ENCODE peak calls at places on chromosomes 6 and 20, in five cellular contexts. One of them, this sample, is unnamed.

GRCh38 chr6:151408858-151409257 is 17.5 kb upstream of the ZBTB2 start:
- DNase-seq in stimulated activated CD4-positive, alpha-beta T cell treated with anti-CD3 and anti-CD28 coated beads, Interleukin-4, amount 100 ng/mL, for 24 hours: no peak
- DNase-seq in esophagus squamous epithelium: no peak
- DNase-seq in tibial nerve: no peak
- DNase-seq in head of caudate nucleus: no peak
- DNase-seq in this sample: no peak

GRCh38 chr6:84284428-84285033 is 57.1 kb upstream of the CEP162 start:
- DNase-seq in stimulated activated CD4-positive, alpha-beta T cell treated with anti-CD3 and anti-CD28 coated beads, Interleukin-4, amount 100 ng/mL, for 24 hours: no peak
- DNase-seq in esophagus squamous epithelium: no peak
- DNase-seq in tibial nerve: no peak
- DNase-seq in head of caudate nucleus: no peak
- DNase-seq in this sample: no peak

GRCh38 chr6:41730531-41731436 is 4.6 kb downstream of the TFEB start:
- DNase-seq in stimulated activated CD4-positive, alpha-beta T cell treated with anti-CD3 and anti-CD28 coated beads, Interleukin-4, amount 100 ng/mL, for 24 hours: no peak
- DNase-seq in esophagus squamous epithelium: no peak
- DNase-seq in tibial nerve: no peak
- DNase-seq in head of caudate nucleus: no peak
- DNase-seq in this sample: no peak

GRCh38 chr6:132830236-132830799 is 15.9 kb downstream of the RPS12 start:
- DNase-seq in stimulated activated CD4-positive, alpha-beta T cell treated with anti-CD3 and anti-CD28 coated beads, Interleukin-4, amount 100 ng/mL, for 24 hours: no peak
- DNase-seq in esophagus squamous epithelium: no peak
- DNase-seq in tibial nerve: no peak
- DNase-seq in head of caudate nucleus: peak; percentile 24
- DNase-seq in this sample: no peak

GRCh38 chr20:9491324-9491723 is 23.1 kb upstream of the LAMP5 start:
- DNase-seq in stimulated activated CD4-positive, alpha-beta T cell treated with anti-CD3 and anti-CD28 coated beads, Interleukin-4, amount 100 ng/mL, for 24 hours: no peak
- DNase-seq in esophagus squamous epithelium: no peak
- DNase-seq in tibial nerve: no peak
- DNase-seq in head of caudate nucleus: no peak
- DNase-seq in this sample: no peak

GRCh38 chr20:38113401-38114325 is 51.4 kb downstream of the TGM2 start:
- DNase-seq in stimulated activated CD4-positive, alpha-beta T cell treated with anti-CD3 and anti-CD28 coated beads, Interleukin-4, amount 100 ng/mL, for 24 hours: no peak
- DNase-seq in esophagus squamous epithelium: no peak
- DNase-seq in tibial nerve: no peak
- DNase-seq in head of caudate nucleus: no peak
- DNase-seq in this sample: no peak

GRCh38 chr20:63433756-63434531 is 38.5 kb downstream of the KCNQ2 start:
- DNase-seq in stimulated activated CD4-positive, alpha-beta T cell treated with anti-CD3 and anti-CD28 coated beads, Interleukin-4, amount 100 ng/mL, for 24 hours: no peak
- DNase-seq in esophagus squamous epithelium: no peak
- DNase-seq in tibial nerve: no peak
- DNase-seq in head of caudate nucleus: no peak
- DNase-seq in this sample: no peak

GRCh38 chr6:44915111-44915510 is 413.0 kb upstream of the RUNX2 start:
- DNase-seq in stimulated activated CD4-positive, alpha-beta T cell treated with anti-CD3 and anti-CD28 coated beads, Interleukin-4, amount 100 ng/mL, for 24 hours: no peak
- DNase-seq in esophagus squamous epithelium: no peak
- DNase-seq in tibial nerve: no peak
- DNase-seq in head of caudate nucleus: no peak
- DNase-seq in this sample: no peak

GRCh38 chr6:28811873-28812272 is 111.9 kb downstream of the TRIM27 start:
- DNase-seq in stimulated activated CD4-positive, alpha-beta T cell treated with anti-CD3 and anti-CD28 coated beads, Interleukin-4, amount 100 ng/mL, for 24 hours: no peak
- DNase-seq in esophagus squamous epithelium: no peak
- DNase-seq in tibial nerve: no peak
- DNase-seq in head of caudate nucleus: no peak
- DNase-seq in this sample: no peak

GRCh38 chr20:32762754-32763201 is 593 bp downstream of the DNMT3B start:
- DNase-seq in stimulated activated CD4-positive, alpha-beta T cell treated with anti-CD3 and anti-CD28 coated beads, Interleukin-4, amount 100 ng/mL, for 24 hours: no peak
- DNase-seq in esophagus squamous epithelium: no peak
- DNase-seq in tibial nerve: no peak
- DNase-seq in head of caudate nucleus: no peak
- DNase-seq in this sample: no peak

GRCh38 chr6:170175644-170176620 is 114.9 kb downstream of the DLL1 start:
- DNase-seq in stimulated activated CD4-positive, alpha-beta T cell treated with anti-CD3 and anti-CD28 coated beads, Interleukin-4, amount 100 ng/mL, for 24 hours: no peak
- DNase-seq in esophagus squamous epithelium: no peak
- DNase-seq in tibial nerve: no peak
- DNase-seq in head of caudate nucleus: no peak
- DNase-seq in this sample: no peak

GRCh38 chr20:36152266-36152665 is 2.3 kb upstream of the EPB41L1 start:
- DNase-seq in stimulated activated CD4-positive, alpha-beta T cell treated with anti-CD3 and anti-CD28 coated beads, Interleukin-4, amount 100 ng/mL, for 24 hours: no peak
- DNase-seq in esophagus squamous epithelium: no peak
- DNase-seq in tibial nerve: no peak
- DNase-seq in head of caudate nucleus: no peak
- DNase-seq in this sample: no peak

GRCh38 chr20:19812696-19813095 is 54.6 kb downstream of the RIN2 start:
- DNase-seq in stimulated activated CD4-positive, alpha-beta T cell treated with anti-CD3 and anti-CD28 coated beads, Interleukin-4, amount 100 ng/mL, for 24 hours: no peak
- DNase-seq in esophagus squamous epithelium: no peak
- DNase-seq in tibial nerve: no peak
- DNase-seq in head of caudate nucleus: no peak
- DNase-seq in this sample: no peak

GRCh38 chr20:44405246-44405645 is 49.7 kb downstream of the HNF4A start:
- DNase-seq in stimulated activated CD4-positive, alpha-beta T cell treated with anti-CD3 and anti-CD28 coated beads, Interleukin-4, amount 100 ng/mL, for 24 hours: no peak
- DNase-seq in esophagus squamous epithelium: no peak
- DNase-seq in tibial nerve: no peak
- DNase-seq in head of caudate nucleus: no peak
- DNase-seq in this sample: no peak

GRCh38 chr6:4727671-4728435 is 48.4 kb upstream of the CDYL start:
- DNase-seq in stimulated activated CD4-positive, alpha-beta T cell treated with anti-CD3 and anti-CD28 coated beads, Interleukin-4, amount 100 ng/mL, for 24 hours: no peak
- DNase-seq in esophagus squamous epithelium: no peak
- DNase-seq in tibial nerve: no peak
- DNase-seq in head of caudate nucleus: no peak
- DNase-seq in this sample: no peak

GRCh38 chr6:69729870-69730449 is 66.8 kb downstream of the LMBRD1 start:
- DNase-seq in stimulated activated CD4-positive, alpha-beta T cell treated with anti-CD3 and anti-CD28 coated beads, Interleukin-4, amount 100 ng/mL, for 24 hours: no peak
- DNase-seq in esophagus squamous epithelium: no peak
- DNase-seq in tibial nerve: no peak
- DNase-seq in head of caudate nucleus: no peak
- DNase-seq in this sample: no peak

GRCh38 chr6:55578537-55579363 is at the start of gene HMGCLL1:
- DNase-seq in stimulated activated CD4-positive, alpha-beta T cell treated with anti-CD3 and anti-CD28 coated beads, Interleukin-4, amount 100 ng/mL, for 24 hours: no peak
- DNase-seq in esophagus squamous epithelium: no peak
- DNase-seq in tibial nerve: no peak
- DNase-seq in head of caudate nucleus: peak; percentile 74
- DNase-seq in this sample: peak; percentile 19

GRCh38 chr6:44116643-44117382 is 10.4 kb downstream of the MRPL14 start:
- DNase-seq in stimulated activated CD4-positive, alpha-beta T cell treated with anti-CD3 and anti-CD28 coated beads, Interleukin-4, amount 100 ng/mL, for 24 hours: no peak
- DNase-seq in esophagus squamous epithelium: no peak
- DNase-seq in tibial nerve: no peak
- DNase-seq in head of caudate nucleus: no peak
- DNase-seq in this sample: no peak

GRCh38 chr6:21994821-21995220 is 302.0 kb downstream of the PRL start:
- DNase-seq in stimulated activated CD4-positive, alpha-beta T cell treated with anti-CD3 and anti-CD28 coated beads, Interleukin-4, amount 100 ng/mL, for 24 hours: no peak
- DNase-seq in esophagus squamous epithelium: no peak
- DNase-seq in tibial nerve: no peak
- DNase-seq in head of caudate nucleus: no peak
- DNase-seq in this sample: no peak

GRCh38 chr20:2149507-2149906 is 47.9 kb downstream of the STK35 start:
- DNase-seq in stimulated activated CD4-positive, alpha-beta T cell treated with anti-CD3 and anti-CD28 coated beads, Interleukin-4, amount 100 ng/mL, for 24 hours: no peak
- DNase-seq in esophagus squamous epithelium: no peak
- DNase-seq in tibial nerve: no peak
- DNase-seq in head of caudate nucleus: no peak
- DNase-seq in this sample: no peak

GRCh38 chr20:38644588-38644987 is 43.0 kb downstream of the ARHGAP40 start:
- DNase-seq in stimulated activated CD4-positive, alpha-beta T cell treated with anti-CD3 and anti-CD28 coated beads, Interleukin-4, amount 100 ng/mL, for 24 hours: no peak
- DNase-seq in esophagus squamous epithelium: no peak
- DNase-seq in tibial nerve: no peak
- DNase-seq in head of caudate nucleus: no peak
- DNase-seq in this sample: no peak

GRCh38 chr6:152932865-152933264 is 50.0 kb downstream of the FBXO5 start:
- DNase-seq in stimulated activated CD4-positive, alpha-beta T cell treated with anti-CD3 and anti-CD28 coated beads, Interleukin-4, amount 100 ng/mL, for 24 hours: no peak
- DNase-seq in esophagus squamous epithelium: no peak
- DNase-seq in tibial nerve: no peak
- DNase-seq in head of caudate nucleus: no peak
- DNase-seq in this sample: no peak

GRCh38 chr20:35248641-35249475 is 22.4 kb downstream of the MMP24 start:
- DNase-seq in stimulated activated CD4-positive, alpha-beta T cell treated with anti-CD3 and anti-CD28 coated beads, Interleukin-4, amount 100 ng/mL, for 24 hours: no peak
- DNase-seq in esophagus squamous epithelium: no peak
- DNase-seq in tibial nerve: no peak
- DNase-seq in head of caudate nucleus: no peak
- DNase-seq in this sample: peak; percentile 54

GRCh38 chr6:37011656-37012378 is 6.4 kb downstream of the FGD2 start:
- DNase-seq in stimulated activated CD4-positive, alpha-beta T cell treated with anti-CD3 and anti-CD28 coated beads, Interleukin-4, amount 100 ng/mL, for 24 hours: no peak
- DNase-seq in esophagus squamous epithelium: no peak
- DNase-seq in tibial nerve: peak; percentile 37
- DNase-seq in head of caudate nucleus: no peak
- DNase-seq in this sample: no peak

GRCh38 chr6:156980515-156980914 is 203.3 kb downstream of the ARID1B start:
- DNase-seq in stimulated activated CD4-positive, alpha-beta T cell treated with anti-CD3 and anti-CD28 coated beads, Interleukin-4, amount 100 ng/mL, for 24 hours: no peak
- DNase-seq in esophagus squamous epithelium: no peak
- DNase-seq in tibial nerve: no peak
- DNase-seq in head of caudate nucleus: no peak
- DNase-seq in this sample: no peak

GRCh38 chr6:161749576-161749975 is 475.7 kb upstream of the AGPAT4 start:
- DNase-seq in stimulated activated CD4-positive, alpha-beta T cell treated with anti-CD3 and anti-CD28 coated beads, Interleukin-4, amount 100 ng/mL, for 24 hours: no peak
- DNase-seq in esophagus squamous epithelium: no peak
- DNase-seq in tibial nerve: no peak
- DNase-seq in head of caudate nucleus: no peak
- DNase-seq in this sample: no peak

This sample was measured in breast epithelium.